ENCODE peak calls at places on chromosome 10, in eight cellular contexts. H is K562, U is fibroblast of gingiva, T is ELR, V is DMS153, O is cerebellar cortex, Z is HCEC 1CT, L is substantia nigra. B is an unnamed sample.

GRCh38 chr10:59580257-59580863 is 129.3 kb downstream of the SLC16A9 start:
- DNase-seq in H (no peak), U (peak), T (peak), V (peak), O (peak), Z (peak), L (peak), B (no peak)

GRCh38 chr10:89163265-89163995 is 43.7 kb downstream of the CH25H start:
- DNase-seq in H (no peak), U (peak), T (no peak), V (no peak), O (peak), Z (peak), L (no peak), B (peak)

GRCh38 chr10:70777063-70777875 is 7.9 kb downstream of the TBATA start:
- DNase-seq in H (peak), U (no peak), T (no peak), V (no peak), O (no peak), Z (no peak), L (no peak), B (no peak)

GRCh38 chr10:69202332-69202731 is 17.8 kb upstream of the HKDC1 start:
- DNase-seq in H (no peak), U (no peak), T (no peak), V (no peak), O (no peak), Z (no peak), L (no peak), B (no peak)

GRCh38 chr10:43202224-43202656 is 64.0 kb downstream of the CSGALNACT2 start:
- DNase-seq in H (peak), U (no peak), T (peak), V (no peak), O (no peak), Z (peak), L (no peak), B (peak)

GRCh38 chr10:133158437-133158755 is 1.6 kb upstream of the KNDC1 start:
- DNase-seq in H (no peak), U (no peak), T (no peak), V (no peak), O (no peak), Z (no peak), L (no peak), B (no peak)

GRCh38 chr10:19719320-19719719 is 96.9 kb upstream of the PLXDC2 start:
- DNase-seq in H (no peak), U (peak), T (peak), V (peak), O (no peak), Z (peak), L (no peak), B (no peak)

GRCh38 chr10:74991435-74991834 is 120.0 kb upstream of the SAMD8 start:
- DNase-seq in H (peak), U (no peak), T (peak), V (no peak), O (no peak), Z (peak), L (no peak), B (no peak)

GRCh38 chr10:76126607-76127190 is 695.3 kb downstream of the LRMDA start:
- DNase-seq in H (no peak), U (peak), T (no peak), V (no peak), O (peak), Z (no peak), L (no peak), B (no peak)

GRCh38 chr10:44396671-44397191 is 11.8 kb upstream of the CXCL12 start:
- DNase-seq in H (no peak), U (no peak), T (no peak), V (no peak), O (no peak), Z (no peak), L (no peak), B (no peak)

GRCh38 chr10:73623056-73623455 is 18.2 kb downstream of the MYOZ1 start:
- DNase-seq in H (no peak), U (no peak), T (no peak), V (no peak), O (no peak), Z (no peak), L (no peak), B (no peak)

GRCh38 chr10:33453081-33453850 is 118.8 kb upstream of the NRP1 start:
- DNase-seq in H (no peak), U (peak), T (peak), V (no peak), O (no peak), Z (peak), L (no peak), B (no peak)

GRCh38 chr10:103859161-103860141 is 4.1 kb upstream of the SH3PXD2A start:
- DNase-seq in H (peak), U (peak), T (peak), V (peak), O (peak), Z (peak), L (peak), B (peak)

GRCh38 chr10:7258948-7259523 is 151.8 kb downstream of the SFMBT2 start:
- DNase-seq in H (no peak), U (no peak), T (no peak), V (no peak), O (no peak), Z (no peak), L (no peak), B (peak)

GRCh38 chr10:63264852-63265617 is 131.9 kb downstream of the NRBF2 start:
- DNase-seq in H (peak), U (peak), T (peak), V (peak), O (peak), Z (peak), L (peak), B (peak)

GRCh38 chr10:58898854-58899573 is 277.4 kb upstream of the PHYHIPL start:
- DNase-seq in H (no peak), U (no peak), T (no peak), V (no peak), O (no peak), Z (no peak), L (no peak), B (no peak)

GRCh38 chr10:28674782-28675181 is 2.5 kb upstream of the BAMBI start:
- DNase-seq in H (no peak), U (no peak), T (no peak), V (no peak), O (no peak), Z (no peak), L (no peak), B (no peak)

GRCh38 chr10:1182280-1183032 is 126.3 kb downstream of the WDR37 start:
- DNase-seq in H (no peak), U (no peak), T (no peak), V (no peak), O (no peak), Z (no peak), L (no peak), B (no peak)

GRCh38 chr10:29068984-29069383 is 219.9 kb upstream of the LYZL1 start:
- DNase-seq in H (no peak), U (no peak), T (no peak), V (no peak), O (no peak), Z (no peak), L (no peak), B (no peak)

GRCh38 chr10:53256623-53257022 is 484.0 kb upstream of the MBL2 start:
- DNase-seq in H (no peak), U (no peak), T (peak), V (no peak), O (no peak), Z (no peak), L (no peak), B (no peak)

GRCh38 chr10:123536176-123536845 is 129.8 kb upstream of the GPR26 start:
- DNase-seq in H (no peak), U (no peak), T (no peak), V (no peak), O (no peak), Z (no peak), L (no peak), B (no peak)

GRCh38 chr10:74766501-74766900 is 59.9 kb upstream of the KAT6B start:
- DNase-seq in H (no peak), U (no peak), T (no peak), V (no peak), O (no peak), Z (no peak), L (no peak), B (no peak)

GRCh38 chr10:24494777-24495176 is 228.9 kb downstream of the ARHGAP21 start:
- DNase-seq in H (no peak), U (no peak), T (no peak), V (no peak), O (no peak), Z (no peak), L (no peak), B (no peak)

GRCh38 chr10:52632591-52632990 is 140.0 kb downstream of the MBL2 start:
- DNase-seq in H (no peak), U (no peak), T (no peak), V (no peak), O (peak), Z (no peak), L (no peak), B (no peak)

GRCh38 chr10:37854606-37855005 is 2.8 kb downstream of the ZNF248 start:
- DNase-seq in H (no peak), U (peak), T (no peak), V (no peak), O (no peak), Z (no peak), L (no peak), B (no peak)

GRCh38 chr10:33571616-33572015 is 237.1 kb upstream of the NRP1 start:
- DNase-seq in H (no peak), U (no peak), T (peak), V (no peak), O (no peak), Z (peak), L (no peak), B (no peak)

GRCh38 chr10:121307411-121307980 is 290.7 kb downstream of the FGFR2 start:
- DNase-seq in H (no peak), U (no peak), T (no peak), V (no peak), O (no peak), Z (no peak), L (no peak), B (no peak)

GRCh38 chr10:15231403-15231802 is 62.9 kb upstream of the NMT2 start:
- DNase-seq in H (no peak), U (no peak), T (no peak), V (no peak), O (no peak), Z (no peak), L (no peak), B (no peak)

GRCh38 chr10:110067960-110068770 is 60.4 kb downstream of the ADD3 start:
- DNase-seq in H (peak), U (peak), T (no peak), V (no peak), O (no peak), Z (peak), L (no peak), B (peak)

GRCh38 chr10:88428442-88428841 is 154.7 kb downstream of the RNLS start:
- DNase-seq in H (no peak), U (peak), T (peak), V (peak), O (peak), Z (peak), L (no peak), B (no peak)

GRCh38 chr10:80472234-80473095 is 18.4 kb downstream of the TSPAN14 start:
- DNase-seq in H (no peak), U (peak), T (peak), V (no peak), O (no peak), Z (peak), L (no peak), B (peak)